ENCODE peak calls at places on chromosomes 2 and 18, in eight cellular contexts. G is GM23338, A is NCI-H1092 treated with DMSO at 0.1 percent for 48 hours, C is HAP-1, D is iris pigment epithelial cell, J is IMR-90, Q is activated gamma-delta T cell treated with Interleukin-2 at 50 U/mL for 16 hours, F is Calu3. Z is an unnamed sample.

GRCh38 chr2:27903018-27903417 is 12.5 kb downstream of the BABAM2 start:
- DNase-seq in G (no peak), J (no peak), F (no peak), A (no peak), Q (no peak), C (no peak), D (no peak), Z (no peak)

GRCh38 chr18:58449366-58449935 is 179.4 kb downstream of the ALPK2 start:
- DNase-seq in Q (no peak), G (no peak), A (no peak), C (no peak), F (no peak), D (no peak), J (no peak), Z (no peak)

GRCh38 chr2:187435756-187436155 is 12.3 kb downstream of the CALCRL start:
- DNase-seq in D (peak), C (no peak), Q (no peak), A (no peak), J (no peak), G (no peak), F (no peak), Z (no peak)

GRCh38 chr2:190313880-190314279 is 5.7 kb downstream of the HIBCH start:
- DNase-seq in A (no peak), F (no peak), C (no peak), G (no peak), J (no peak), Q (no peak), D (no peak), Z (no peak)

GRCh38 chr2:113150258-113150601 is 22.8 kb downstream of the IL1RN start:
- DNase-seq in G (no peak), Q (no peak), D (no peak), C (no peak), A (no peak), J (no peak), F (no peak), Z (no peak)

GRCh38 chr2:28199995-28200394 is 192.7 kb upstream of the FOSL2 start:
- DNase-seq in A (no peak), C (no peak), D (no peak), F (no peak), J (peak), G (no peak), Q (no peak), Z (no peak)

GRCh38 chr2:133266926-133267590 is 301.2 kb downstream of the NCKAP5 start:
- DNase-seq in D (no peak), A (peak), G (peak), F (no peak), C (no peak), Q (no peak), J (no peak), Z (no peak)

GRCh38 chr2:142868281-142868762 is 9.1 kb upstream of the KYNU start:
- DNase-seq in G (no peak), J (no peak), C (no peak), Q (no peak), F (peak), D (no peak), A (no peak), Z (peak)

GRCh38 chr18:987325-988186 is 82.9 kb downstream of the ADCYAP1 start:
- DNase-seq in A (no peak), J (no peak), G (no peak), Q (no peak), F (no peak), D (peak), C (no peak), Z (no peak)

GRCh38 chr2:57842531-57842930 is 204.1 kb upstream of the VRK2 start:
- DNase-seq in A (no peak), F (no peak), C (no peak), J (peak), Q (no peak), G (no peak), D (no peak), Z (no peak)

GRCh38 chr2:121273116-121273515 is 11.9 kb downstream of the TFCP2L1 start:
- DNase-seq in F (no peak), D (no peak), G (no peak), Q (no peak), C (no peak), A (no peak), J (no peak), Z (no peak)

GRCh38 chr2:77397763-77398162 is 124.4 kb downstream of the LRRTM4 start:
- DNase-seq in D (no peak), Q (no peak), C (no peak), J (no peak), F (no peak), A (no peak), G (no peak), Z (no peak)

GRCh38 chr2:173922760-173923159 is 42.4 kb downstream of the SP3 start:
- DNase-seq in Q (no peak), A (no peak), C (no peak), G (no peak), J (peak), D (peak), F (no peak), Z (no peak)

GRCh38 chr2:24304098-24304497 is 56.2 kb downstream of the ITSN2 start:
- DNase-seq in G (peak), Q (no peak), A (peak), C (peak), J (peak), D (peak), F (no peak), Z (peak)

GRCh38 chr2:31087491-31087890 is 50.7 kb downstream of the GALNT14 start:
- DNase-seq in G (no peak), F (no peak), J (no peak), A (no peak), D (no peak), Q (no peak), C (no peak), Z (no peak)

GRCh38 chr18:27608742-27609141 is 423.6 kb upstream of the CHST9 start:
- DNase-seq in G (peak), Q (no peak), F (peak), C (peak), D (peak), J (no peak), A (no peak), Z (no peak)

GRCh38 chr2:231935207-231935524 is 9.0 kb upstream of the NPPC start:
- DNase-seq in F (no peak), A (no peak), Q (no peak), G (no peak), C (no peak), J (peak), D (no peak), Z (no peak)

GRCh38 chr2:70084973-70085710 is 2.1 kb upstream of the PCBP1 start:
- DNase-seq in J (no peak), D (no peak), A (peak), Q (peak), C (no peak), F (no peak), G (peak), Z (peak)

GRCh38 chr2:204842731-204843490 is 297.6 kb downstream of the PARD3B start:
- DNase-seq in C (no peak), Q (no peak), D (peak), G (no peak), A (no peak), J (peak), F (no peak), Z (no peak)

GRCh38 chr2:31725444-31725843 is 144.7 kb upstream of the SRD5A2 start:
- DNase-seq in F (no peak), A (no peak), Q (no peak), G (no peak), J (no peak), D (no peak), C (no peak), Z (no peak)

GRCh38 chr18:76425299-76426101 is 69.5 kb downstream of the ZNF516 start:
- DNase-seq in J (peak), A (no peak), D (peak), Q (no peak), C (peak), G (peak), F (no peak), Z (no peak)

GRCh38 chr2:62305421-62306176 is 109.7 kb downstream of the B3GNT2 start:
- DNase-seq in A (peak), J (no peak), Q (peak), C (no peak), G (no peak), D (no peak), F (no peak), Z (no peak)

GRCh38 chr2:162821176-162821575 is 17.4 kb downstream of the KCNH7 start:
- DNase-seq in D (peak), F (no peak), A (no peak), J (no peak), G (no peak), C (no peak), Q (no peak), Z (no peak)

GRCh38 chr2:11494310-11494709 is 28.3 kb upstream of the E2F6 start:
- DNase-seq in C (no peak), A (no peak), F (no peak), Q (no peak), G (no peak), D (no peak), J (no peak), Z (no peak)